ENCODE peak calls at places on chromosomes 1 and 21, in four cellular contexts. L is GM12878, X is HEK293T, G is HepG2. S is an unnamed sample.

GRCh38 chr21:41769521-41769920 is 2.7 kb upstream of the RIPK4 start:
- DNase-seq in X (no peak), L (no peak), G (no peak), S (no peak)

GRCh38 chr21:28734522-28735175 is 258.0 kb downstream of the LTN1 start:
- DNase-seq in L (no peak), X (no peak), G (no peak), S (no peak)

GRCh38 chr1:157803851-157804250 is 16.1 kb downstream of the FCRL1 start:
- DNase-seq in L (no peak), G (no peak), X (no peak), S (no peak)

GRCh38 chr1:3984586-3984985 is 84.5 kb upstream of the C1orf174 start:
- DNase-seq in L (no peak), X (no peak), G (no peak), S (no peak)

GRCh38 chr1:155084722-155085503 is 6.3 kb downstream of the EFNA3 start:
- DNase-seq in X (peak), L (peak), G (peak), S (peak)

GRCh38 chr1:15348648-15349047 is 61.0 kb upstream of the EFHD2 start:
- DNase-seq in L (no peak), X (no peak), G (no peak), S (no peak)

GRCh38 chr1:15617173-15617873 is at the start of gene DDI2:
- DNase-seq in G (peak), X (peak), L (peak), S (peak)

GRCh38 chr1:47894718-47895393 is 102.3 kb downstream of the TRABD2B start:
- DNase-seq in L (no peak), G (no peak), X (no peak), S (no peak)

GRCh38 chr1:236425031-236425663 is 31.1 kb downstream of the EDARADD start:
- DNase-seq in G (peak), X (no peak), L (peak), S (peak)

GRCh38 chr21:41706678-41707077 is 60.2 kb downstream of the RIPK4 start:
- DNase-seq in L (no peak), X (no peak), G (peak), S (peak)

GRCh38 chr1:16430598-16430997 is 6.6 kb downstream of the SPATA21 start:
- DNase-seq in X (peak), G (no peak), L (no peak), S (peak)

GRCh38 chr1:181676269-181676668 is 193.0 kb downstream of the CACNA1E start:
- DNase-seq in G (peak), X (peak), L (peak), S (peak)

GRCh38 chr1:31789259-31790065 is 25.3 kb upstream of the ADGRB2 start:
- DNase-seq in G (peak), X (peak), L (peak), S (peak)

GRCh38 chr1:150151291-150152181 is 1.8 kb downstream of the PLEKHO1 start:
- DNase-seq in L (no peak), G (no peak), X (no peak), S (no peak)

GRCh38 chr21:42118121-42118795 is 47.1 kb downstream of the UMODL1 start:
- DNase-seq in G (no peak), X (no peak), L (no peak), S (no peak)

GRCh38 chr1:52571783-52572182 is 18.9 kb upstream of the TUT4 start:
- DNase-seq in L (no peak), G (peak), X (no peak), S (peak)

GRCh38 chr1:213684454-213684853 is 303.3 kb upstream of the PROX1 start:
- DNase-seq in L (no peak), G (no peak), X (no peak), S (peak)

GRCh38 chr1:53025778-53026131 is 36.3 kb upstream of the PODN start:
- DNase-seq in L (no peak), G (no peak), X (no peak), S (no peak)

GRCh38 chr1:168535536-168535935 is 8.3 kb downstream of the XCL2 start:
- DNase-seq in G (no peak), L (no peak), X (no peak), S (no peak)

GRCh38 chr1:201774224-201774982 is 54.6 kb upstream of the IPO9 start:
- DNase-seq in L (no peak), G (no peak), X (no peak), S (no peak)

GRCh38 chr1:201773764-201774163 is 55.2 kb upstream of the IPO9 start:
- DNase-seq in L (no peak), X (no peak), G (no peak), S (no peak)

GRCh38 chr1:201769966-201770365 is 59.0 kb upstream of the IPO9 start:
- DNase-seq in G (no peak), X (no peak), L (no peak), S (no peak)

GRCh38 chr1:201771466-201771865 is 57.5 kb upstream of the IPO9 start:
- DNase-seq in X (no peak), G (no peak), L (no peak), S (no peak)

GRCh38 chr1:201772178-201772577 is 56.8 kb upstream of the IPO9 start:
- DNase-seq in X (no peak), L (no peak), G (no peak), S (no peak)
- TF ChIP-seq FOXK2 in X (no peak), L (no peak), G (no peak), S (no peak)

DNA sequence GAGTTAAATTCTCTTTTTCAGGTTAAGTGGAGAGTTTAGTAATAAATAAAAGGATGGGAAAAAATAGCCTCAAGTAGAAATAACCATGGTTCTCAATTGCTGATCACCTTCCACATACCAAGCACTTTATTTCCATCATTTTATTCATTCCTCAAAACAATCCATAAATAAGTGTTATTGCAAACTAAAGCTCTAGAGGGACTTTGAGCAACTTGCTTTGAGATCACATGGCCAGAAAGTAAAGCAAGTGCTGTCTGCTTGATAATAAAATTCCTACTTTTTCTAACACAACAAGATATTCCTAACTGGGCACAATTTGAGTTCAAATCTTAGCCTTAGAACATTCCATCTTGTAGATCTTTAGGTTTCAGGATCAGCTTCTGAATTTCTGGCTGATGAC is 97.1 kb upstream of the C1orf87 start:
- DNase-seq in L (no peak), G (no peak), X (no peak), S (no peak)
- TF ChIP-seq FOXK2 in L (no peak), G (no peak), X (no peak), S (no peak)

GRCh38 chr1:234769284-234769998 is 159.5 kb upstream of the IRF2BP2 start:
- DNase-seq in L (no peak), X (no peak), G (no peak), S (no peak)
- TF ChIP-seq FOXK2 in L (no peak), X (no peak), G (no peak), S (no peak)

GRCh38 chr1:244138399-244138798 is 87.3 kb downstream of the ZBTB18 start:
- DNase-seq in G (no peak), X (no peak), L (no peak), S (no peak)
- TF ChIP-seq FOXK2 in G (no peak), X (no peak), L (no peak), S (no peak)

GRCh38 chr1:10916991-10917390 is 95.5 kb upstream of the TARDBP start:
- DNase-seq in G (no peak), L (no peak), X (no peak), S (no peak)

GRCh38 chr1:10918531-10918930 is 93.9 kb upstream of the TARDBP start:
- DNase-seq in L (no peak), X (no peak), G (no peak), S (no peak)

GRCh38 chr1:10916311-10916710 is 96.1 kb upstream of the TARDBP start:
- DNase-seq in G (no peak), X (no peak), L (no peak), S (no peak)

GRCh38 chr1:10917513-10918454 is 94.7 kb upstream of the TARDBP start:
- DNase-seq in L (no peak), X (no peak), G (no peak), S (no peak)

DNA sequence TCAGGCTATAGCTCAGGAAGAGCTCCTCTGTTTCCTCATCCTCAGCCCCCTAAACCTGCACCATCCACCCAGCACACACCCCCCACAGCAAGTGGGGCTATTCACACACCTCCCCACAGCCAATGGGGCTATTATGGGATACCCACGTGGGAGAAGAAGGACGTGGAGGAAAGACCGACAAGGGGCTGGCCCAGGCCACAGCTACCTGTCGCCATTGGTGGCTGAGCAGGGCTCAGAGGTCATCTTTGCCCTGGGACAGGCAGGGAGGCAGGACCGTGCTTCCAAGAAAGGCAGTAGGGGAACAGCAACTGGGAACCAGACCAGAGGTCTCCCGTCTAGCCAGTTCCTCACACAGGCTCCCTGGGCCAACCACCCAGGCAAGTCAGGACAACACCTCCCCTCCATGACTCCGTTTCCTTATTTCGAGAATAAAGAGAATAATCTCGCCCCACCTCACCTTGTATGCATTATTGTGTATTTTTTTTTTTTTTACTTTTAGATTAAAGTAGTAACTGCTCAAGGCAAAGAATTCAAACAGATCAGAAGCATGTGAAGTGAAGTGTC is 92.3 kb upstream of the TARDBP start:
- DNase-seq in L (no peak), X (no peak), G (no peak), S (no peak)
- TF ChIP-seq FOXK2 in L (no peak), X (no peak), G (no peak), S (no peak)

GRCh38 chr21:38424333-38424732 is 73.9 kb downstream of the ERG start:
- DNase-seq in G (no peak), L (no peak), X (no peak), S (no peak)
- TF ChIP-seq FOXK2 in G (no peak), L (no peak), X (no peak), S (no peak)

GRCh38 chr1:9234223-9235122 is at the start of gene H6PD:
- DNase-seq in G (peak), X (peak), L (no peak), S (peak)

GRCh38 chr1:9235123-9235513 is 544 bp downstream of the H6PD start:
- DNase-seq in G (peak), X (peak), L (no peak), S (no peak)

GRCh38 chr1:9233942-9234222 is 692 bp upstream of the H6PD start:
- DNase-seq in X (no peak), G (no peak), L (no peak), S (no peak)

GRCh38 chr1:9231648-9232332 is 2.8 kb upstream of the H6PD start:
- DNase-seq in L (no peak), G (no peak), X (no peak), S (no peak)

DNA sequence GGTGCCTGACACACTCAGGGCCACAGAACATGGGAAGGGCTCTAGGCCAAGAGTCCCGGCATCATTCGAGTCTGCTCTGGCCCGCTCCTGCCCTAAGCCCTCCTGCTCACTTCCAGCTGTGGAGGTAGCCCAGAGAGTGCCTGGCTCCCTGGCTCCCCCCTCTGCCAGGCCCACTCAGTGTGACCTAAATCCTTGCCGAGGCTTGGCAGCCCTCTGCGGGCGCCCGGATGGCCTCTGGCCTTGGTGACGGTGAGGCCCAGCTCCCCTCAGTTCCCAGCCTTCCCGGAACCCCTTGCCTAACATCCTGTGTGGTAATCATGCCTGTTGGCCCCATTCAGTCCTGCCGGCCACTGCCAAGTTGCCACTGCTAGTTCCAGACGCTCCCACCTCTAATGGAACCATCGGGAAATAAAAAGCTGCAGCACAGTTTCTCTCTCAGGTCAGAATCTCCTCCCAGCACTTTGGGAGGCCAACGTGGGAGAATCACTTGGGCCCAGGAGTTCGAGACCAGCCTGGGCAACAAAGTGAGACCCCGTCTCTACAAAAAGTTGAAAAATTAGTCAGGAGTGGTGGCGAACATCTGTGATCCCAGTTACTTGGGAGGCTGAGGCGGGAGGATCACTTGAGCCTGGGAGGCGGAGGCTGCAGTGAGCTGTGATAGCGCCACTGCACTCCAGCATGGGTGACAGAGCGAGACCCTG is 1.2 kb upstream of the H6PD start:
- DNase-seq in L (no peak), G (peak), X (no peak), S (no peak)
- TF ChIP-seq FOXK2 in L (no peak), G (no peak), X (no peak), S (no peak)

GRCh38 chr1:239814306-239814881 is 277.3 kb upstream of the FMN2 start:
- DNase-seq in X (no peak), L (no peak), G (peak), S (no peak)
- TF ChIP-seq FOXK2 in X (no peak), L (no peak), G (no peak), S (no peak)